ENCODE peak calls at places on chromosome 5, in four cellular contexts. S is fibroblast of mammary gland, Y is endothelial cell, D is choroid plexus epithelial cell. C is an unnamed sample.

GRCh38 chr5:989961-990530 is 18.6 kb upstream of the NKD2 start:
- DNase-seq in S (peak; percentile 40), Y (peak; percentile 73), D (no peak), C (no peak)

GRCh38 chr5:27325513-27325912 is 287.1 kb upstream of the CDH9 start:
- DNase-seq in S (peak; percentile 13), Y (no peak), D (peak; percentile 22), C (no peak)

GRCh38 chr5:65394078-65394477 is 87.6 kb downstream of the ADAMTS6 start:
- DNase-seq in S (peak; percentile 95), Y (no peak), D (peak; percentile 95), C (peak; percentile 75)

GRCh38 chr5:171750316-171750788 is 35.3 kb upstream of the SMIM23 start:
- DNase-seq in S (peak; percentile 59), Y (peak; percentile 7), D (peak; percentile 4), C (peak; percentile 12)

GRCh38 chr5:132065351-132065937 is 5.0 kb downstream of the IL3 start:
- DNase-seq in S (peak; percentile 69), Y (peak; percentile 72), D (peak; percentile 79), C (peak; percentile 51)

GRCh38 chr5:107477492-107477891 is 193.2 kb downstream of the EFNA5 start:
- DNase-seq in S (no peak), Y (no peak), D (no peak), C (no peak)

GRCh38 chr5:7644723-7645122 is 206.2 kb downstream of the CFAP90 start:
- DNase-seq in S (no peak), Y (no peak), D (no peak), C (no peak)

GRCh38 chr5:132260714-132261615 is 3.5 kb downstream of the PDLIM4 start:
- DNase-seq in S (peak; percentile 98), Y (peak; percentile 1), D (peak; percentile 91), C (peak; percentile 71)

GRCh38 chr5:172452398-172453205 is 1.7 kb downstream of the SH3PXD2B start:
- DNase-seq in S (peak; percentile 74), Y (no peak), D (peak; percentile 76), C (peak; percentile 37)

GRCh38 chr5:131532016-131532640 is 102.9 kb downstream of the RAPGEF6 start:
- DNase-seq in S (peak; percentile 16), Y (no peak), D (no peak), C (no peak)

GRCh38 chr5:308672-309271 is 12.7 kb upstream of the AHRR start:
- DNase-seq in S (peak; percentile 49), Y (no peak), D (peak; percentile 73), C (peak; percentile 23)

GRCh38 chr5:169964247-169964646 is 16.0 kb downstream of the INSYN2B start:
- DNase-seq in S (no peak), Y (no peak), D (no peak), C (no peak)

GRCh38 chr5:114053377-114053776 is 308.5 kb upstream of the KCNN2 start:
- DNase-seq in S (no peak), Y (no peak), D (no peak), C (no peak)

GRCh38 chr5:144944936-144945335 is 774.3 kb downstream of the KCTD16 start:
- DNase-seq in S (no peak), Y (no peak), D (no peak), C (no peak)

DNA sequence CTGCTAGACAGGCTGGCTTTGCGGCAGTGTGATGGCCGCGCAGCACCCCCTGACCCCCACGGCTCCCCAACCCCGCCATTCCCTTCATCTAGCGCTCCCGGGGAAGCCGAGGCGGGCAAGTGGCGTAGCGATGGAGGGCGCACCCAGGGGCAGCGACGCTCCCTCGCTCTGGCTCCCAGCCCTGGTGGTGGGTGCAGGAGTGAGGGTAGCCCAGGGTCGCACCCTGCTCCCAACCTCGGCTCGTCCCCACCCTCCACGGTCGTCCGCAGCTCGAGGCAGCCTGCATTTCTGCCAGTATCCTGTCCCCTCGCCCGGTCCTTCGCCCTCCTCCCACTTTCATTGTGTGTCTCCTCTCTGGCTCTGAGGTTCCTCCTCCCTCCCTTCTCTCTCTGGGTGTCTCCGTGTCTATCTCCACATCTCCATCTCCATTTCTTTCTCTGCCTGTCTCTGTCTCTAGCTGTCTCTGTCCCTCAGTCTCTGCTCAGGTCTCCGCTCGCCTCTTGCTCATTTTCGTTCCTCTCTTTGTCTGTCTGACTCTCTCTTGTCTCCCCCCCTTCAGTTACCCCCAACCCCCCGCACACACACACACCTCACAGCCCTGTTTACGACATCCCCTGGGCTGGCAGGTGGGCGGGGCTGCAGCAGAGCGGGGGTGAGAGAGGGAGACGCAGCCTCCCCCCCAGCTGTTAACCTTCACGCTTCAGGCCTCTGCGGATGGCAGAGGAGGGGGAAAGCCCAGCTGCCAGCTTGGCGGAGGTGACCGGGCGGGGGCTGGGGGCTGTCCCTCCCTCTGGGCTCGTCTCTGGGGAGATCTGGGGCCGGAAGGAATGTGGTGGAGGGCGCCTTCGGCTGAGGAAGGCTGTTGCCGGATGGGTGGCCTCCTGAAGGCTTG is 48.7 kb upstream of the PSD2 start:
- DNase-seq in S (peak; percentile 57), Y (no peak), D (peak; percentile 43), C (no peak)
- TF ChIP-seq CTCF in S (no peak), Y (no peak), D (no peak), C (no peak)

DNA sequence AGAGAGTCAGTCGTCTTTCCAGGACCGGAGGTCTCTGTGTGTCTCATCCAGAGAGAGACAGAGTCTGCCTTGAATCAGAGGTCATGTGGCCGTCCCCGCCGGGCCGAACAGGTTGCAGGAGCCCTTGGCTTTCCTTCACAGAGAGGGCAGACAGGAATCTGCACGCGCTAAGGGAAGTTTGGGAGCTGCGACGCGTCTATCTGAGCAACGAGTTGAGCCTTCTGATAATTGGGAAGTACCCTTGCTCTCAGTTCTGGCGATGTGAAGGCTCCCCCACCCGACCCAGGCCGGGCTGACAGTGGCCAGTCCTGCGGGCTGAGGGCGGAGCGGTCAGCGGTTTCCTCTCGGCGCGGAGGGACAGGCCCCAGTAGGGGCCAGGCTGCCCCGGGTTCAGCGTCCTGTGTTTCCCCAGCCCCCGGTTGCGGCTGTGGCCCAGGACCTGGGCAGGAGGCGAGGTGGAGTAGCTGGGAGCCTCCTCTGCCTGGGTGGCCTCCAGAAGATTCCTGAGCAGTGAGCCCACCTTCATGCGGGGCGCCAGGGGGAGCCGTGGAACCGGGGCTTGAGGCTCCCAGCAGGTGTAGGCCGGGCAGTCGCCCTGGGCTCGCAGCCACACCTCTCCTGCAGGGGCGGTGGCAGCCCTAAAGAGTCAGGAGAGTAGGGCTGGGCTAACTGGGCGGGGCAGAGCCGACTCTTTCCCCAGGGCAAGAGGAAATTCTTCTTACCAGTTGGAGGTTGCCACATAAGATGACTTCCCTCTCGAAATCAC is 13.8 kb downstream of the NR2F1 start:
- DNase-seq in S (no peak), Y (no peak), D (peak; percentile 52), C (no peak)
- TF ChIP-seq CTCF in S (no peak), Y (no peak), D (peak; percentile 35), C (no peak)

DNA sequence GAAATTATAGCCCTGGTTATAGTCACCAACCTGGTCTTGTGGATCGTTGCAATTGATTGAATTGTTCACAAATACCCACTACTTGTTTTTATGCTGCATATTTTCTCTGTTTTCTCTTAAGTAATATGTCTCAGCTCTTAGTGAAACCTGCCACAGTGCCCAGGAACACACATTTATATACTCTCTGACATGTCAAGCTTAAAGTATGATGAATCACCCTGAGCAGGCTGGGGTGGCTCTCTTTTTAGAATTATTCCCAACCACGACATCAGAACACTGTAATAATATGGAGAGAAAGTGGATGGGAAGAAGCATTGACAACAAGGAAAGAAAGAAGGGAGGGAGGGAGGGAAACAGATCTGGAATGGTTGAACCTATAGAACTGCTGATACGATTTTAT is 72.8 kb upstream of the ZNF608 start:
- DNase-seq in S (no peak), Y (no peak), D (no peak), C (no peak)
- TF ChIP-seq CTCF in S (no peak), Y (no peak), D (no peak), C (no peak)

GRCh38 chr5:135398855-135399837 is at the start of gene MACROH2A1:
- DNase-seq in S (peak; percentile 78), Y (peak; percentile 88), D (peak; percentile 85), C (peak; percentile 70)
- TF ChIP-seq CTCF in S (no peak), Y (no peak), D (no peak), C (no peak)